ENCODE peak calls at places on chromosomes 6 and 20, in seven cellular contexts. One of them, this sample, is unnamed. For H3K4me1, the result is how much of the 10 kb centered on the place peaks cover.

GRCh38 chr6:122063090-122063489 is 336.4 kb upstream of the HSF2 start:
- DNase-seq in lower lobe of right lung: no peak
- DNase-seq in CD8-positive, alpha-beta memory T cell: no peak
- DNase-seq in CD8-positive, alpha-beta T cell: no peak
- DNase-seq in PC-9: no peak
- DNase-seq in mesenchymal stem cell: no peak
- DNase-seq in HAP-1: no peak
- DNase-seq in this sample: no peak

GRCh38 chr6:110180228-110181008 is at the start of gene CDC40:
- DNase-seq in CD8-positive, alpha-beta T cell: peak
- DNase-seq in HAP-1: no peak
- DNase-seq in CD8-positive, alpha-beta memory T cell: peak
- DNase-seq in mesenchymal stem cell: no peak
- DNase-seq in PC-9: no peak
- DNase-seq in lower lobe of right lung: peak
- DNase-seq in this sample: peak

GRCh38 chr6:158408552-158409130 is 96.4 kb downstream of the TULP4 start:
- DNase-seq in lower lobe of right lung: no peak
- DNase-seq in CD8-positive, alpha-beta T cell: no peak
- DNase-seq in mesenchymal stem cell: peak
- DNase-seq in CD8-positive, alpha-beta memory T cell: no peak
- DNase-seq in PC-9: no peak
- DNase-seq in HAP-1: no peak
- DNase-seq in this sample: peak

GRCh38 chr6:81801489-81801888 is 49.0 kb upstream of the TENT5A start:
- DNase-seq in CD8-positive, alpha-beta memory T cell: no peak
- DNase-seq in PC-9: no peak
- DNase-seq in HAP-1: no peak
- DNase-seq in mesenchymal stem cell: no peak
- DNase-seq in CD8-positive, alpha-beta T cell: no peak
- DNase-seq in lower lobe of right lung: no peak
- DNase-seq in this sample: no peak

GRCh38 chr6:70398783-70399730 is 14.3 kb upstream of the FAM135A start:
- DNase-seq in CD8-positive, alpha-beta memory T cell: no peak
- DNase-seq in mesenchymal stem cell: peak
- DNase-seq in PC-9: peak
- DNase-seq in CD8-positive, alpha-beta T cell: no peak
- DNase-seq in HAP-1: no peak
- DNase-seq in lower lobe of right lung: peak
- DNase-seq in this sample: no peak

GRCh38 chr6:134299236-134299635 is 18.7 kb downstream of the SGK1 start:
- DNase-seq in PC-9: peak
- DNase-seq in CD8-positive, alpha-beta T cell: no peak
- DNase-seq in mesenchymal stem cell: peak
- DNase-seq in HAP-1: no peak
- DNase-seq in CD8-positive, alpha-beta memory T cell: no peak
- DNase-seq in lower lobe of right lung: no peak
- DNase-seq in this sample: no peak

GRCh38 chr6:88722691-88723090 is 240.7 kb downstream of the RNGTT start:
- DNase-seq in lower lobe of right lung: no peak
- DNase-seq in PC-9: no peak
- DNase-seq in mesenchymal stem cell: peak
- DNase-seq in HAP-1: no peak
- DNase-seq in CD8-positive, alpha-beta T cell: no peak
- DNase-seq in CD8-positive, alpha-beta memory T cell: no peak
- DNase-seq in this sample: no peak

GRCh38 chr6:169959129-169960002 is 207.9 kb downstream of the ERMARD start:
- DNase-seq in CD8-positive, alpha-beta T cell: peak
- DNase-seq in mesenchymal stem cell: no peak
- DNase-seq in lower lobe of right lung: peak
- DNase-seq in PC-9: no peak
- DNase-seq in CD8-positive, alpha-beta memory T cell: no peak
- DNase-seq in HAP-1: no peak
- DNase-seq in this sample: peak

GRCh38 chr20:472889-473292 is 10.6 kb upstream of the TBC1D20 start:
- DNase-seq in HAP-1: no peak
- DNase-seq in CD8-positive, alpha-beta memory T cell: no peak
- DNase-seq in lower lobe of right lung: no peak
- DNase-seq in CD8-positive, alpha-beta T cell: no peak
- DNase-seq in PC-9: no peak
- DNase-seq in mesenchymal stem cell: no peak
- DNase-seq in this sample: no peak

GRCh38 chr6:138847884-138848283 is 52.0 kb downstream of the ECT2L start:
- DNase-seq in PC-9: no peak
- DNase-seq in lower lobe of right lung: no peak
- DNase-seq in CD8-positive, alpha-beta T cell: no peak
- DNase-seq in mesenchymal stem cell: peak
- DNase-seq in CD8-positive, alpha-beta memory T cell: no peak
- DNase-seq in HAP-1: no peak
- DNase-seq in this sample: no peak

GRCh38 chr6:143328885-143329284 is 121.6 kb downstream of the ADAT2 start:
- DNase-seq in mesenchymal stem cell: peak
- DNase-seq in PC-9: peak
- DNase-seq in CD8-positive, alpha-beta T cell: no peak
- DNase-seq in lower lobe of right lung: no peak
- DNase-seq in CD8-positive, alpha-beta memory T cell: no peak
- DNase-seq in HAP-1: no peak
- DNase-seq in this sample: no peak

GRCh38 chr6:154039231-154039842 is at the start of gene OPRM1:
- DNase-seq in HAP-1: no peak
- DNase-seq in CD8-positive, alpha-beta T cell: no peak
- DNase-seq in PC-9: no peak
- DNase-seq in lower lobe of right lung: peak
- DNase-seq in mesenchymal stem cell: peak
- DNase-seq in CD8-positive, alpha-beta memory T cell: no peak
- DNase-seq in this sample: no peak

GRCh38 chr6:35018184-35018523 is 123.0 kb downstream of the TCP11 start:
- DNase-seq in lower lobe of right lung: no peak
- DNase-seq in CD8-positive, alpha-beta T cell: no peak
- DNase-seq in PC-9: no peak
- DNase-seq in mesenchymal stem cell: no peak
- DNase-seq in CD8-positive, alpha-beta memory T cell: no peak
- DNase-seq in HAP-1: no peak
- DNase-seq in this sample: no peak

GRCh38 chr6:35018746-35019145 is 122.4 kb downstream of the TCP11 start:
- DNase-seq in mesenchymal stem cell: no peak
- DNase-seq in lower lobe of right lung: no peak
- DNase-seq in PC-9: no peak
- DNase-seq in CD8-positive, alpha-beta memory T cell: no peak
- DNase-seq in HAP-1: no peak
- DNase-seq in CD8-positive, alpha-beta T cell: no peak
- DNase-seq in this sample: no peak

GRCh38 chr6:35021014-35021413 is 120.1 kb downstream of the TCP11 start:
- DNase-seq in CD8-positive, alpha-beta T cell: no peak
- DNase-seq in PC-9: no peak
- DNase-seq in mesenchymal stem cell: no peak
- DNase-seq in lower lobe of right lung: no peak
- DNase-seq in CD8-positive, alpha-beta memory T cell: no peak
- DNase-seq in HAP-1: no peak
- DNase-seq in this sample: peak

GRCh38 chr6:35019171-35019570 is 122.0 kb downstream of the TCP11 start:
- DNase-seq in lower lobe of right lung: peak
- DNase-seq in PC-9: no peak
- DNase-seq in HAP-1: no peak
- DNase-seq in mesenchymal stem cell: no peak
- DNase-seq in CD8-positive, alpha-beta T cell: no peak
- DNase-seq in CD8-positive, alpha-beta memory T cell: no peak
- DNase-seq in this sample: peak

DNA sequence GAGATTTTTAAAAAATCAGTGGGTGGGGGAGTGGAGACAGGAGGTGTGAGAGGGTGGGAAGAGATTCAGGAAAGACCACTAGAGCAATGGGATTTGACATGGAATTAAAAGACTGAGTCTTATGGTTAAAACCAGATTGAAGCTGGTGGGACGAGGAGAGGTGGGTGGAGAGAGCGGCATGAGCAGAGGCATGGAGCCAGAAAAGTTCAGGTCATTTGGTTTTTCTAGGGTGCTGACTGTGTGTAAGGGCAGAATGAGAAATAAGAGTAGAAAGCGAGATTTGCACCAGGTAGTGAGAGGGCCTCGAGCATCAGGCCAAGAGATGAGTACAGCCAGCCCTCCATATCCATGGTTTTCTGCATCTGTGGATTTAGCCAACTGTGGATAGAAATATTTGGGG is 121.3 kb downstream of the TCP11 start:
- DNase-seq in CD8-positive, alpha-beta memory T cell: no peak
- DNase-seq in CD8-positive, alpha-beta T cell: no peak
- DNase-seq in lower lobe of right lung: no peak
- DNase-seq in HAP-1: no peak
- DNase-seq in mesenchymal stem cell: no peak
- DNase-seq in PC-9: no peak
- DNase-seq in this sample: peak
- H3K4me1 ChIP-seq in CD8-positive, alpha-beta memory T cell: under half
- H3K4me1 ChIP-seq in CD8-positive, alpha-beta T cell: under half
- H3K4me1 ChIP-seq in lower lobe of right lung: half or more
- H3K4me1 ChIP-seq in HAP-1: under half
- H3K4me1 ChIP-seq in mesenchymal stem cell: under half
- H3K4me1 ChIP-seq in PC-9: under half
- H3K4me1 ChIP-seq in this sample: half or more

DNA sequence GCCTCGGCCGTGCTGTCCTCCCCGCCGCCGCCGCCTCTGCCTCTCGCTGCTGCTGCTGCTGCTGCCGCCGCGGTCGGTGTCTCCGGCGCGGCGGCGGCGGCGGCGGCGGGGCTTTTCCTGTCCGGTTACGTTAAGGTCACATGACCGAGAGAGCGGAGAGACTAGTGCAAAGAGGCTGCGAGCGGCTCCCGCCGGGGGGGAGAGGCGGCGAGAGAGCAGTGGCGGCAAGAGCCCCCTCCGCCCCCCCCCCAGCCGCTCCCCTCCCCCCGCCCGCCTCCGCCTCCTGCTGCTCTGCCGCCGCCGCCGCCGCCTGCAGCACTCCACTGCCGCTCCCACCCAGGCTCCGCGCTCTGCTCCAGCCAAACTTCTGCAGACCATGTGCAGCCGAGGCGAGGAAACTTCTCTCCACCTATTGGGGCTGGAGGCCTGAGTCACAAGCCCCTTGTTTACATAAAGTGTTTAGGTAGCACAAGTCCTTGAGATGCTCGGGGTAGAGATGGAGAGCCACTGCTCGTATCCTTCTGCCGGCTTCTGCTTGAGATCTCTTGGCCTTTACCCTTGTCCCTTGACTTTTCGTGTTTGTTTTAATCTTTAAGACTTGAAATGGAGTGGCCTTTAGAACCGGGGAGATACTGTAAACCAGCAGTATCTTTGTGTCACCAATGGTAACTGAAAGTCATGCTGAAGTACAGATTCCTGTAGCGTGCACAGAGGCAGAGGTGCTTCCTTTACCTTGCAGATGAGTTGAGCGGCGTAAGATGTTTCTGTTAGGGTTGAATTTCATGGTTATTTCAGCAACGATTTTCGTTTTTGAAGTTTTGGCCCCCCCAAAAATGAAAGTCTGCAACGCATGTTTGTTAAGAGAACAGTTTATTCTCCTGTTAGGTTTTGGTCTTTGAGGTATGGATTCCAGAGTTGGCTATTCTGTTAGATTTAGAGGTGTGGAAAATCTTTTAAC is at the start of gene ZBTB2:
- DNase-seq in mesenchymal stem cell: peak
- DNase-seq in CD8-positive, alpha-beta T cell: peak
- DNase-seq in PC-9: peak
- DNase-seq in HAP-1: peak
- DNase-seq in CD8-positive, alpha-beta memory T cell: peak
- DNase-seq in lower lobe of right lung: peak
- DNase-seq in this sample: peak
- H3K4me1 ChIP-seq in mesenchymal stem cell: under half
- H3K4me1 ChIP-seq in CD8-positive, alpha-beta T cell: half or more
- H3K4me1 ChIP-seq in PC-9: under half
- H3K4me1 ChIP-seq in HAP-1: under half
- H3K4me1 ChIP-seq in CD8-positive, alpha-beta memory T cell: half or more
- H3K4me1 ChIP-seq in lower lobe of right lung: half or more
- H3K4me1 ChIP-seq in this sample: half or more

DNA sequence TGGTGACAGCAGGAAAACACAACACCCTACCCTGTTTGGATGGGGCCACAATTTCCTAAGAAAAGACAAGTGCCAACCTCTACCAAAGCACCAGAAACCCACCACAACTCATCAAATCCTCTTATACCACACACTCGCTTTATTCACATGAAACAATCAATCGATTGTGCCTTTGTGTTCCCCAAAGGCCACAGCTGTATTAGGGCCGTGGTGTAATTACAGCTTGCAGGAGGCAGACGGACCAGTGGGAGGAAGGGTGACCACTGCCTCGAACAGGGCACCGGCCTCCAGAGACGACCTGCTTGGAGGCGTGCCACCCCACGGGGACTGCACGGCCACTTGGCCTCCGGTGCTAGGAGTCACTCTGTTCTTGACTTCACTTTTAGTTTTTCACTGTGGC is 264.1 kb downstream of the FOXC1 start:
- DNase-seq in mesenchymal stem cell: no peak
- DNase-seq in CD8-positive, alpha-beta T cell: no peak
- DNase-seq in PC-9: no peak
- DNase-seq in HAP-1: no peak
- DNase-seq in lower lobe of right lung: no peak
- DNase-seq in CD8-positive, alpha-beta memory T cell: no peak
- DNase-seq in this sample: no peak
- H3K4me1 ChIP-seq in mesenchymal stem cell: under half
- H3K4me1 ChIP-seq in CD8-positive, alpha-beta T cell: under half
- H3K4me1 ChIP-seq in PC-9: under half
- H3K4me1 ChIP-seq in HAP-1: under half
- H3K4me1 ChIP-seq in lower lobe of right lung: under half
- H3K4me1 ChIP-seq in CD8-positive, alpha-beta memory T cell: under half
- H3K4me1 ChIP-seq in this sample: under half

GRCh38 chr20:50289581-50289980 is 99.0 kb downstream of the CEBPB start:
- DNase-seq in lower lobe of right lung: no peak
- DNase-seq in CD8-positive, alpha-beta T cell: no peak
- DNase-seq in CD8-positive, alpha-beta memory T cell: no peak
- DNase-seq in HAP-1: no peak
- DNase-seq in mesenchymal stem cell: no peak
- DNase-seq in PC-9: no peak
- DNase-seq in this sample: no peak

GRCh38 chr20:50287512-50287911 is 96.9 kb downstream of the CEBPB start:
- DNase-seq in CD8-positive, alpha-beta T cell: no peak
- DNase-seq in HAP-1: no peak
- DNase-seq in CD8-positive, alpha-beta memory T cell: no peak
- DNase-seq in mesenchymal stem cell: no peak
- DNase-seq in PC-9: no peak
- DNase-seq in lower lobe of right lung: no peak
- DNase-seq in this sample: no peak

GRCh38 chr20:50286174-50286511 is 95.5 kb downstream of the CEBPB start:
- DNase-seq in CD8-positive, alpha-beta memory T cell: no peak
- DNase-seq in CD8-positive, alpha-beta T cell: no peak
- DNase-seq in mesenchymal stem cell: no peak
- DNase-seq in HAP-1: no peak
- DNase-seq in PC-9: no peak
- DNase-seq in lower lobe of right lung: no peak
- DNase-seq in this sample: no peak

GRCh38 chr20:50286609-50287008 is 96.0 kb downstream of the CEBPB start:
- DNase-seq in CD8-positive, alpha-beta T cell: no peak
- DNase-seq in HAP-1: no peak
- DNase-seq in CD8-positive, alpha-beta memory T cell: no peak
- DNase-seq in mesenchymal stem cell: peak
- DNase-seq in lower lobe of right lung: no peak
- DNase-seq in PC-9: peak
- DNase-seq in this sample: peak

DNA sequence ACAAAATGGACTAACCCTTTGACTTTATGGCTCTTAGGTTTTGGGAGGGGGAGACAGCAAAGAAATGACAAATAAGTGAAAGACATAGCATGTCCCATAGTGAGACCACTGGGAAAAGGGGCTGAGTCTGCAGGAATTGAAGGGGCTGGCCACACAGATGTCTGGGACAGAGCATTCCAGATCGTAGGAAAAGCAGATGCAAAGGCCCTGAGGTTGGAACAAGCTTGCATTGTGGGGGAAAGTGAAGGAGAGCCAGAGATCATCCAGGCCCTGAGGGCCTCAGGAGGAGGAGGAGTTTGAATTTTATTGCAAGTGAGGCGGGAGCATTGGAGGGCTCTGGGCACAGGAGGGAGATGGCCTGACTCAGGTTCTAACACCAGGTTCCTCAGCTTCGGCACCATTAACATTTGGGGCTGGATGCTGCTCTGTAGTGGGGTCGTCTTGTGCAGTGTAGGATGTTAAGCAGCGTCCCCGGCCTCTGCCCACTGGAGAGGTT is 97.5 kb downstream of the CEBPB start:
- DNase-seq in CD8-positive, alpha-beta memory T cell: no peak
- DNase-seq in CD8-positive, alpha-beta T cell: no peak
- DNase-seq in mesenchymal stem cell: no peak
- DNase-seq in HAP-1: no peak
- DNase-seq in PC-9: no peak
- DNase-seq in lower lobe of right lung: no peak
- DNase-seq in this sample: no peak
- H3K4me1 ChIP-seq in CD8-positive, alpha-beta memory T cell: under half
- H3K4me1 ChIP-seq in CD8-positive, alpha-beta T cell: under half
- H3K4me1 ChIP-seq in mesenchymal stem cell: half or more
- H3K4me1 ChIP-seq in HAP-1: under half
- H3K4me1 ChIP-seq in PC-9: half or more
- H3K4me1 ChIP-seq in lower lobe of right lung: half or more
- H3K4me1 ChIP-seq in this sample: half or more

This sample was measured in right atrium auricular region.